ENCODE peak calls at places on chromosome 1, in eight cellular contexts. One of them, this sample, is unnamed. For H3K4me1, the result is how much of the 10 kb centered on the place peaks cover.

GRCh38 chr1:38990746-38991637 is at the start of gene AKIRIN1:
- DNase-seq in Peyer's patch: peak
- DNase-seq in small intestine: peak
- DNase-seq in left ventricle myocardium inferior: peak
- DNase-seq in body of pancreas: peak
- DNase-seq in SJSA1: peak
- DNase-seq in thoracic aorta: peak
- DNase-seq in MM.1S: peak
- DNase-seq in this sample: peak

GRCh38 chr1:68313736-68314594 is 81.6 kb upstream of the WLS start:
- DNase-seq in left ventricle myocardium inferior: no peak
- DNase-seq in thoracic aorta: no peak
- DNase-seq in MM.1S: no peak
- DNase-seq in SJSA1: peak
- DNase-seq in small intestine: no peak
- DNase-seq in body of pancreas: no peak
- DNase-seq in Peyer's patch: no peak
- DNase-seq in this sample: no peak

GRCh38 chr1:243374412-243374811 is 118.6 kb downstream of the SDCCAG8 start:
- DNase-seq in body of pancreas: no peak
- DNase-seq in small intestine: no peak
- DNase-seq in left ventricle myocardium inferior: no peak
- DNase-seq in SJSA1: no peak
- DNase-seq in MM.1S: no peak
- DNase-seq in thoracic aorta: no peak
- DNase-seq in Peyer's patch: no peak
- DNase-seq in this sample: no peak

GRCh38 chr1:109918671-109919070 is 8.0 kb downstream of the CSF1 start:
- DNase-seq in SJSA1: no peak
- DNase-seq in MM.1S: no peak
- DNase-seq in small intestine: no peak
- DNase-seq in left ventricle myocardium inferior: no peak
- DNase-seq in thoracic aorta: no peak
- DNase-seq in body of pancreas: no peak
- DNase-seq in Peyer's patch: no peak
- DNase-seq in this sample: no peak

GRCh38 chr1:38127432-38127831 is 80.8 kb upstream of the POU3F1 start:
- DNase-seq in SJSA1: no peak
- DNase-seq in small intestine: no peak
- DNase-seq in left ventricle myocardium inferior: no peak
- DNase-seq in MM.1S: no peak
- DNase-seq in body of pancreas: no peak
- DNase-seq in thoracic aorta: no peak
- DNase-seq in Peyer's patch: no peak
- DNase-seq in this sample: no peak

GRCh38 chr1:6025269-6026094 is 20.2 kb upstream of the KCNAB2 start:
- DNase-seq in body of pancreas: no peak
- DNase-seq in MM.1S: peak
- DNase-seq in left ventricle myocardium inferior: no peak
- DNase-seq in small intestine: peak
- DNase-seq in Peyer's patch: no peak
- DNase-seq in SJSA1: no peak
- DNase-seq in thoracic aorta: no peak
- DNase-seq in this sample: peak

GRCh38 chr1:87644033-87644432 is 315.4 kb downstream of the LMO4 start:
- DNase-seq in thoracic aorta: no peak
- DNase-seq in body of pancreas: no peak
- DNase-seq in Peyer's patch: no peak
- DNase-seq in MM.1S: peak
- DNase-seq in small intestine: no peak
- DNase-seq in SJSA1: no peak
- DNase-seq in left ventricle myocardium inferior: no peak
- DNase-seq in this sample: no peak

GRCh38 chr1:9529190-9529589 is 10.1 kb upstream of the SLC25A33 start:
- DNase-seq in left ventricle myocardium inferior: no peak
- DNase-seq in body of pancreas: no peak
- DNase-seq in SJSA1: no peak
- DNase-seq in MM.1S: peak
- DNase-seq in Peyer's patch: no peak
- DNase-seq in small intestine: peak
- DNase-seq in thoracic aorta: no peak
- DNase-seq in this sample: no peak

GRCh38 chr1:61079898-61080336 is 2.4 kb upstream of the NFIA start:
- DNase-seq in left ventricle myocardium inferior: peak
- DNase-seq in thoracic aorta: peak
- DNase-seq in small intestine: peak
- DNase-seq in body of pancreas: peak
- DNase-seq in MM.1S: no peak
- DNase-seq in SJSA1: peak
- DNase-seq in Peyer's patch: peak
- DNase-seq in this sample: peak

GRCh38 chr1:164708596-164708995 is 149.6 kb downstream of the PBX1 start:
- DNase-seq in Peyer's patch: no peak
- DNase-seq in thoracic aorta: no peak
- DNase-seq in MM.1S: no peak
- DNase-seq in small intestine: no peak
- DNase-seq in SJSA1: no peak
- DNase-seq in body of pancreas: no peak
- DNase-seq in left ventricle myocardium inferior: no peak
- DNase-seq in this sample: no peak

GRCh38 chr1:221039616-221040015 is 160.4 kb downstream of the HLX start:
- DNase-seq in left ventricle myocardium inferior: no peak
- DNase-seq in SJSA1: peak
- DNase-seq in MM.1S: no peak
- DNase-seq in Peyer's patch: no peak
- DNase-seq in body of pancreas: no peak
- DNase-seq in thoracic aorta: no peak
- DNase-seq in small intestine: no peak
- DNase-seq in this sample: no peak

GRCh38 chr1:225321784-225322183 is 106.1 kb downstream of the LBR start:
- DNase-seq in left ventricle myocardium inferior: no peak
- DNase-seq in SJSA1: no peak
- DNase-seq in thoracic aorta: no peak
- DNase-seq in MM.1S: no peak
- DNase-seq in body of pancreas: no peak
- DNase-seq in Peyer's patch: no peak
- DNase-seq in small intestine: no peak
- DNase-seq in this sample: no peak

GRCh38 chr1:102863704-102864103 is 244.6 kb downstream of the COL11A1 start:
- DNase-seq in left ventricle myocardium inferior: no peak
- DNase-seq in Peyer's patch: no peak
- DNase-seq in SJSA1: no peak
- DNase-seq in body of pancreas: no peak
- DNase-seq in MM.1S: no peak
- DNase-seq in thoracic aorta: no peak
- DNase-seq in small intestine: no peak
- DNase-seq in this sample: no peak

GRCh38 chr1:33347650-33347992 is 26.7 kb upstream of the A3GALT2 start:
- DNase-seq in Peyer's patch: no peak
- DNase-seq in body of pancreas: no peak
- DNase-seq in left ventricle myocardium inferior: no peak
- DNase-seq in SJSA1: peak
- DNase-seq in thoracic aorta: no peak
- DNase-seq in MM.1S: no peak
- DNase-seq in small intestine: peak
- DNase-seq in this sample: peak

GRCh38 chr1:33348194-33348593 is 27.3 kb upstream of the A3GALT2 start:
- DNase-seq in left ventricle myocardium inferior: no peak
- DNase-seq in SJSA1: no peak
- DNase-seq in body of pancreas: no peak
- DNase-seq in MM.1S: no peak
- DNase-seq in thoracic aorta: no peak
- DNase-seq in Peyer's patch: no peak
- DNase-seq in small intestine: no peak
- DNase-seq in this sample: no peak

GRCh38 chr1:33349081-33349759 is 28.3 kb upstream of the A3GALT2 start:
- DNase-seq in left ventricle myocardium inferior: peak
- DNase-seq in SJSA1: peak
- DNase-seq in thoracic aorta: no peak
- DNase-seq in Peyer's patch: peak
- DNase-seq in body of pancreas: peak
- DNase-seq in MM.1S: peak
- DNase-seq in small intestine: peak
- DNase-seq in this sample: peak

GRCh38 chr1:33348676-33349080 is 27.8 kb upstream of the A3GALT2 start:
- DNase-seq in Peyer's patch: no peak
- DNase-seq in SJSA1: peak
- DNase-seq in thoracic aorta: no peak
- DNase-seq in body of pancreas: peak
- DNase-seq in MM.1S: peak
- DNase-seq in small intestine: peak
- DNase-seq in left ventricle myocardium inferior: no peak
- DNase-seq in this sample: no peak

GRCh38 chr1:33346921-33347649 is 26.2 kb upstream of the A3GALT2 start:
- DNase-seq in Peyer's patch: no peak
- DNase-seq in small intestine: peak
- DNase-seq in MM.1S: no peak
- DNase-seq in thoracic aorta: peak
- DNase-seq in body of pancreas: peak
- DNase-seq in left ventricle myocardium inferior: no peak
- DNase-seq in SJSA1: peak
- DNase-seq in this sample: no peak
- H3K4me1 ChIP-seq in Peyer's patch: under half
- H3K4me1 ChIP-seq in small intestine: under half
- H3K4me1 ChIP-seq in MM.1S: under half
- H3K4me1 ChIP-seq in thoracic aorta: half or more
- H3K4me1 ChIP-seq in body of pancreas: half or more
- H3K4me1 ChIP-seq in left ventricle myocardium inferior: half or more
- H3K4me1 ChIP-seq in SJSA1: half or more
- H3K4me1 ChIP-seq in this sample: half or more

GRCh38 chr1:64953241-64953640 is 13.1 kb downstream of the JAK1 start:
- DNase-seq in small intestine: no peak
- DNase-seq in thoracic aorta: no peak
- DNase-seq in body of pancreas: peak
- DNase-seq in left ventricle myocardium inferior: no peak
- DNase-seq in MM.1S: no peak
- DNase-seq in SJSA1: no peak
- DNase-seq in Peyer's patch: no peak
- DNase-seq in this sample: no peak

GRCh38 chr1:64955093-64956066 is 11.0 kb downstream of the JAK1 start:
- DNase-seq in Peyer's patch: no peak
- DNase-seq in left ventricle myocardium inferior: peak
- DNase-seq in MM.1S: no peak
- DNase-seq in body of pancreas: peak
- DNase-seq in small intestine: peak
- DNase-seq in thoracic aorta: no peak
- DNase-seq in SJSA1: no peak
- DNase-seq in this sample: peak

GRCh38 chr1:64956241-64956640 is 10.1 kb downstream of the JAK1 start:
- DNase-seq in left ventricle myocardium inferior: no peak
- DNase-seq in thoracic aorta: no peak
- DNase-seq in MM.1S: no peak
- DNase-seq in small intestine: no peak
- DNase-seq in Peyer's patch: no peak
- DNase-seq in body of pancreas: no peak
- DNase-seq in SJSA1: no peak
- DNase-seq in this sample: no peak

GRCh38 chr1:64959973-64960372 is 6.4 kb downstream of the JAK1 start:
- DNase-seq in body of pancreas: no peak
- DNase-seq in MM.1S: no peak
- DNase-seq in small intestine: no peak
- DNase-seq in left ventricle myocardium inferior: no peak
- DNase-seq in thoracic aorta: no peak
- DNase-seq in SJSA1: no peak
- DNase-seq in Peyer's patch: no peak
- DNase-seq in this sample: no peak

GRCh38 chr1:64956733-64957441 is 9.5 kb downstream of the JAK1 start:
- DNase-seq in thoracic aorta: no peak
- DNase-seq in small intestine: peak
- DNase-seq in MM.1S: no peak
- DNase-seq in body of pancreas: no peak
- DNase-seq in SJSA1: no peak
- DNase-seq in left ventricle myocardium inferior: no peak
- DNase-seq in Peyer's patch: no peak
- DNase-seq in this sample: no peak
- H3K4me1 ChIP-seq in thoracic aorta: under half
- H3K4me1 ChIP-seq in small intestine: under half
- H3K4me1 ChIP-seq in MM.1S: under half
- H3K4me1 ChIP-seq in body of pancreas: half or more
- H3K4me1 ChIP-seq in SJSA1: under half
- H3K4me1 ChIP-seq in left ventricle myocardium inferior: half or more
- H3K4me1 ChIP-seq in Peyer's patch: under half
- H3K4me1 ChIP-seq in this sample: under half

DNA sequence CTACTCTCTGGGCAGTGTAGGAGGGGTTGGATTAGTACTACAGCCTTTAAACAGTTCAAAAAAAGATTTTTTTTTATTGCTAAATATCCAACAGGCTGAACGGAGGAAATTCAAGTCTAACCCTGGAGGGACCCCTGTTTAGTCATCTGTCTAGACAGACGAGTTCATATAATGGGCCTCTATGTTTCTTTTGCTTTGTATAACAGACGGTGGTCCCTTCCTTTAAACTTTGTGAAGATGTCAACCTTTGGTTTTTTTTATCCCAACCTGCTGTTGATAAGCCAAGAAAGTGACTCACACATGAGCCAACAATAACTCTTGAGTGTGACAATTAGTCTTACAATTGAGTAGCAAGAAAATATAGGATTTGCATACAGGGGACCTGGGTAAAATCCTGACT is 29.8 kb downstream of the TGFB2 start:
- DNase-seq in body of pancreas: no peak
- DNase-seq in small intestine: no peak
- DNase-seq in thoracic aorta: no peak
- DNase-seq in SJSA1: peak
- DNase-seq in MM.1S: no peak
- DNase-seq in left ventricle myocardium inferior: no peak
- DNase-seq in Peyer's patch: no peak
- DNase-seq in this sample: no peak
- H3K4me1 ChIP-seq in body of pancreas: under half
- H3K4me1 ChIP-seq in small intestine: under half
- H3K4me1 ChIP-seq in thoracic aorta: half or more
- H3K4me1 ChIP-seq in SJSA1: half or more
- H3K4me1 ChIP-seq in MM.1S: under half
- H3K4me1 ChIP-seq in left ventricle myocardium inferior: half or more
- H3K4me1 ChIP-seq in Peyer's patch: under half
- H3K4me1 ChIP-seq in this sample: under half

GRCh38 chr1:212752934-212753497 is 38.6 kb downstream of the NSL1 start:
- DNase-seq in MM.1S: peak
- DNase-seq in body of pancreas: no peak
- DNase-seq in left ventricle myocardium inferior: no peak
- DNase-seq in Peyer's patch: no peak
- DNase-seq in thoracic aorta: no peak
- DNase-seq in small intestine: no peak
- DNase-seq in SJSA1: no peak
- DNase-seq in this sample: no peak
- H3K4me1 ChIP-seq in MM.1S: under half
- H3K4me1 ChIP-seq in body of pancreas: under half
- H3K4me1 ChIP-seq in left ventricle myocardium inferior: under half
- H3K4me1 ChIP-seq in Peyer's patch: under half
- H3K4me1 ChIP-seq in thoracic aorta: under half
- H3K4me1 ChIP-seq in small intestine: under half
- H3K4me1 ChIP-seq in SJSA1: under half
- H3K4me1 ChIP-seq in this sample: under half